ENCODE peak calls at places on chromosomes 11 and 22, in four cellular contexts. One of them, this sample, is unnamed.

GRCh38 chr22:26914786-26915185 is 257.4 kb downstream of the MIAT start:
- DNase-seq in kidney epithelial cell: no peak
- DNase-seq in left lung: no peak
- DNase-seq in pancreas: no peak
- DNase-seq in this sample: no peak

GRCh38 chr22:49281467-49282340 is 546.0 kb downstream of the BRD1 start:
- DNase-seq in pancreas: no peak
- DNase-seq in kidney epithelial cell: no peak
- DNase-seq in left lung: no peak
- DNase-seq in this sample: no peak

GRCh38 chr11:40292636-40293585 is 1166.5 kb downstream of the LRRC4C start:
- DNase-seq in kidney epithelial cell: no peak
- DNase-seq in pancreas: peak
- DNase-seq in left lung: no peak
- DNase-seq in this sample: no peak

GRCh38 chr11:78698612-78699011 is 123.9 kb upstream of the NARS2 start:
- DNase-seq in pancreas: no peak
- DNase-seq in kidney epithelial cell: peak
- DNase-seq in left lung: no peak
- DNase-seq in this sample: no peak

GRCh38 chr11:86511086-86511551 is 136.4 kb downstream of the CCDC81 start:
- DNase-seq in pancreas: no peak
- DNase-seq in left lung: no peak
- DNase-seq in kidney epithelial cell: no peak
- DNase-seq in this sample: no peak

GRCh38 chr22:43152355-43153071 is 1.2 kb downstream of the TSPO start:
- DNase-seq in left lung: peak
- DNase-seq in pancreas: peak
- DNase-seq in kidney epithelial cell: no peak
- DNase-seq in this sample: peak

GRCh38 chr22:27998511-27999410 is 79.7 kb upstream of the PITPNB start:
- DNase-seq in pancreas: no peak
- DNase-seq in left lung: no peak
- DNase-seq in kidney epithelial cell: no peak
- DNase-seq in this sample: peak

GRCh38 chr11:72617080-72617744 is 57.0 kb downstream of the PDE2A start:
- DNase-seq in left lung: no peak
- DNase-seq in pancreas: no peak
- DNase-seq in kidney epithelial cell: no peak
- DNase-seq in this sample: no peak

GRCh38 chr22:47456031-47456430 is 693.6 kb downstream of the TBC1D22A start:
- DNase-seq in pancreas: no peak
- DNase-seq in kidney epithelial cell: no peak
- DNase-seq in left lung: no peak
- DNase-seq in this sample: no peak

GRCh38 chr11:44766972-44767278 is 40.2 kb downstream of the TSPAN18 start:
- DNase-seq in left lung: no peak
- DNase-seq in kidney epithelial cell: no peak
- DNase-seq in pancreas: no peak
- DNase-seq in this sample: peak

GRCh38 chr11:86748296-86748695 is 52.0 kb upstream of the PRSS23 start:
- DNase-seq in kidney epithelial cell: no peak
- DNase-seq in left lung: no peak
- DNase-seq in pancreas: no peak
- DNase-seq in this sample: no peak

GRCh38 chr11:93849751-93850584 is 450 bp downstream of the VSTM5 start:
- DNase-seq in pancreas: peak
- DNase-seq in left lung: no peak
- DNase-seq in kidney epithelial cell: no peak
- DNase-seq in this sample: no peak

GRCh38 chr11:116162541-116163230 is 610.1 kb downstream of the BUD13 start:
- DNase-seq in kidney epithelial cell: peak
- DNase-seq in left lung: no peak
- DNase-seq in pancreas: no peak
- DNase-seq in this sample: no peak

GRCh38 chr11:130798801-130799200 is 117.5 kb downstream of the SNX19 start:
- DNase-seq in kidney epithelial cell: no peak
- DNase-seq in left lung: no peak
- DNase-seq in pancreas: no peak
- DNase-seq in this sample: no peak

GRCh38 chr11:134069996-134070845 is 1.3 kb downstream of the JAM3 start:
- DNase-seq in pancreas: no peak
- DNase-seq in left lung: no peak
- DNase-seq in kidney epithelial cell: no peak
- DNase-seq in this sample: no peak

GRCh38 chr11:112016088-112016764 is 9.0 kb upstream of the DLAT start:
- DNase-seq in pancreas: no peak
- DNase-seq in kidney epithelial cell: no peak
- DNase-seq in left lung: no peak
- DNase-seq in this sample: no peak

GRCh38 chr22:46140989-46141928 is 9.1 kb upstream of the PPARA start:
- DNase-seq in left lung: no peak
- DNase-seq in kidney epithelial cell: no peak
- DNase-seq in pancreas: no peak
- DNase-seq in this sample: no peak

GRCh38 chr22:48896766-48897637 is 930.7 kb downstream of the BRD1 start:
- DNase-seq in kidney epithelial cell: no peak
- DNase-seq in left lung: no peak
- DNase-seq in pancreas: no peak
- DNase-seq in this sample: peak

GRCh38 chr22:17921871-17922821 is 102.2 kb downstream of the MICAL3 start:
- DNase-seq in left lung: peak
- DNase-seq in kidney epithelial cell: no peak
- DNase-seq in pancreas: no peak
- DNase-seq in this sample: peak

GRCh38 chr11:35403765-35404396 is 15.5 kb downstream of the SLC1A2 start:
- DNase-seq in left lung: no peak
- DNase-seq in kidney epithelial cell: no peak
- DNase-seq in pancreas: no peak
- DNase-seq in this sample: no peak
- TF ChIP-seq CTCF in left lung: no peak
- TF ChIP-seq CTCF in kidney epithelial cell: no peak
- TF ChIP-seq CTCF in pancreas: no peak
- TF ChIP-seq CTCF in this sample: no peak

DNA sequence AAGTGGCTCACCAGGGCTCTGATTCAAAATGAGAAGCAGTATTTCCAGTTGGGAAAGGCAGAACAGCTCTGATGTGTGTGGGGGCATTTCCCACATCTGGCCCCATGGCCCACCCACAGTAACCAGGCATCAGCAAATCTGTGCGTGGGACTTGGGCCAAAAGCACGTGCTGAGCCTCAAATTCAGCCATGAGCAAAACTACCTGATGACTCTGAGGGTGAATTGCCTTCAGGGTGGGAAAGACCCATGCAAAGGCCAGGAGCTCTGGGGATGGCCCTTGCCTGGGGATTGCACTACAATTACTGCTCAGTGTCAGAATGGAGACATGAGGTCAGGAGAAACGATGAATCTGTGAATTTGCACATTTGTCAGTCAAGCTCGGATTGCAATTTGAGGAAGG is 20.9 kb downstream of the TP53AIP1 start:
- DNase-seq in pancreas: no peak
- DNase-seq in kidney epithelial cell: no peak
- DNase-seq in left lung: no peak
- DNase-seq in this sample: no peak
- TF ChIP-seq CTCF in pancreas: no peak
- TF ChIP-seq CTCF in kidney epithelial cell: no peak
- TF ChIP-seq CTCF in left lung: no peak
- TF ChIP-seq CTCF in this sample: no peak

GRCh38 chr22:30386960-30387848 is at the start of gene RNF215:
- DNase-seq in pancreas: peak
- DNase-seq in kidney epithelial cell: no peak
- DNase-seq in left lung: peak
- DNase-seq in this sample: peak

GRCh38 chr22:30392661-30393321 is 4.0 kb upstream of the SEC14L2 start:
- DNase-seq in left lung: peak
- DNase-seq in kidney epithelial cell: no peak
- DNase-seq in pancreas: no peak
- DNase-seq in this sample: no peak

GRCh38 chr22:30393322-30393680 is 3.5 kb upstream of the SEC14L2 start:
- DNase-seq in left lung: no peak
- DNase-seq in pancreas: no peak
- DNase-seq in kidney epithelial cell: no peak
- DNase-seq in this sample: no peak

GRCh38 chr22:30393885-30394284 is 2.9 kb upstream of the SEC14L2 start:
- DNase-seq in pancreas: no peak
- DNase-seq in kidney epithelial cell: no peak
- DNase-seq in left lung: no peak
- DNase-seq in this sample: no peak

GRCh38 chr22:30390974-30391691 is 3.9 kb upstream of the RNF215 start:
- DNase-seq in left lung: peak
- DNase-seq in pancreas: peak
- DNase-seq in kidney epithelial cell: no peak
- DNase-seq in this sample: peak
- TF ChIP-seq CTCF in left lung: peak
- TF ChIP-seq CTCF in pancreas: peak
- TF ChIP-seq CTCF in kidney epithelial cell: peak
- TF ChIP-seq CTCF in this sample: peak

GRCh38 chr11:127470485-127470884 is 469.9 kb upstream of the KIRREL3 start:
- DNase-seq in left lung: no peak
- DNase-seq in pancreas: no peak
- DNase-seq in kidney epithelial cell: no peak
- DNase-seq in this sample: no peak
- TF ChIP-seq CTCF in left lung: peak
- TF ChIP-seq CTCF in pancreas: peak
- TF ChIP-seq CTCF in kidney epithelial cell: peak
- TF ChIP-seq CTCF in this sample: peak

GRCh38 chr22:19035474-19036228 is 86.6 kb downstream of the DGCR2 start:
- DNase-seq in kidney epithelial cell: no peak
- DNase-seq in pancreas: peak
- DNase-seq in left lung: no peak
- DNase-seq in this sample: no peak
- TF ChIP-seq CTCF in kidney epithelial cell: peak
- TF ChIP-seq CTCF in pancreas: no peak
- TF ChIP-seq CTCF in left lung: no peak
- TF ChIP-seq CTCF in this sample: no peak

GRCh38 chr11:121004196-121004840 is 19.6 kb upstream of the TBCEL start:
- DNase-seq in left lung: no peak
- DNase-seq in pancreas: no peak
- DNase-seq in kidney epithelial cell: no peak
- DNase-seq in this sample: no peak
- TF ChIP-seq CTCF in left lung: no peak
- TF ChIP-seq CTCF in pancreas: no peak
- TF ChIP-seq CTCF in kidney epithelial cell: no peak
- TF ChIP-seq CTCF in this sample: no peak

DNA sequence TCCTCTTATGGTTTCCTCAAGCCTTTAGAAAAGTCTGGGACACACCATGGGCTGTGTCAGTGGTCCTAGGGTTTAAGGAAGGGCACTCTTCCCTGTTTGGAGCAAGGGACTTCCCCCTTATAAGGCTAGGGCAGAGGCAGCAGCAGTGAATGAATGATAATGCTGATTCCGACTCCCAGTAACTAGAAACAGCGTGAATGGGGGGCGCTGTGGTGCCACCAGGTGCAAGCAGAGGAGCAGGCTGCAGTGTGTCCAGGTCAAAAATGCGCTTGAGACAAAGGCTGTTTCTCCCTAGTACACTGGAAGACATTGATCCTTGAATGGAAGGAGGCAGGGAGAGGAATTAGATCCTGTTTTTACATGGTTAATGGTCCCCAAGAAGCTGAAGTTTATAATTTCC is 11.6 kb upstream of the RIC3 start:
- DNase-seq in pancreas: no peak
- DNase-seq in kidney epithelial cell: no peak
- DNase-seq in left lung: no peak
- DNase-seq in this sample: no peak
- TF ChIP-seq CTCF in pancreas: no peak
- TF ChIP-seq CTCF in kidney epithelial cell: no peak
- TF ChIP-seq CTCF in left lung: no peak
- TF ChIP-seq CTCF in this sample: no peak

GRCh38 chr11:47093541-47093940 is 83.1 kb downstream of the ARFGAP2 start:
- DNase-seq in pancreas: no peak
- DNase-seq in left lung: no peak
- DNase-seq in kidney epithelial cell: no peak
- DNase-seq in this sample: no peak
- TF ChIP-seq CTCF in pancreas: no peak
- TF ChIP-seq CTCF in left lung: no peak
- TF ChIP-seq CTCF in kidney epithelial cell: no peak
- TF ChIP-seq CTCF in this sample: no peak

DNA sequence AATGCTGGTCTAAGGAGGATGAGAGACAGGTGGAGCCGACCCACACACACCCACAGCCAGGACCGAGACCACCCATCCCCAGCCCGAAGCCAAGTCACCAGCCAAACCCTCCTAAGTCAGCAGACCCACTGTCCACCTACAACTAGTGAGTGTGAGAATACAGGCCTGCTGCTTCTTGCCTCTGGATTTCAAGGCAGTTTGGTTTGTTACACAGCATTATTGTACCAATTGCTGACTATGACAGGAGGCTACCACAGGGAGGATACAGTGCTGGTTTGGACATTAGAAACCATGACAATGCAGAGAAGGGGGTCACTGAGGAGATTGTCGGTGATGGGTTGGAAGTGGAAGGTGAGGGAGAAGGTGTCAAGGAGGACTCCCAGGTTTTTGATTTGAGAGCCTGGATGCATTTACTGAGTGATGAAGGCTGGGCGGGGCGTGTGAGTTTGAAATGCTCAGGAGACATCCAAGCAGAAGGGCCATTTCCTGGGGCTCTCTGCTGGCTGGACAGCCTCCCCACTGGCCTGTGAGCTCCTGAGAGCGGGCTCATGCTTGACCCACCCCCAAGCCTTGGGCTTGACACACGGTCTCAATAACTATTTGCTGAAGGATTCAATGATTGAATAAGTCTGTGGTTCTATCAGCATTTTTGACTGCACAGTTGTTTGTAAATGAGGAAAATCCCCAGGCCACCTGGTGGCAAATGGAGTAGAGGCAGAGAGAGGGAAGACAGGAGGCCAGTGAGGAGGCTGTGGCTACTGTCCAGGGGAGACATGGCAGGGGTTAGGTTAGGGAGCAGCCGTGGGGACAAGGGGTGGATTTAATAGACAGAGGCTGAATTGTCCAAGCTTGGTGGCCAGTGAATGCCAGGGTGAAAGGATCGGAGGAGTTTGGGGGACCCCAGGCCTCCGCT is 9.4 kb upstream of the SSTR3 start:
- DNase-seq in kidney epithelial cell: no peak
- DNase-seq in left lung: no peak
- DNase-seq in pancreas: peak
- DNase-seq in this sample: no peak
- TF ChIP-seq CTCF in kidney epithelial cell: no peak
- TF ChIP-seq CTCF in left lung: no peak
- TF ChIP-seq CTCF in pancreas: no peak
- TF ChIP-seq CTCF in this sample: no peak